ENCODE peak calls at places on chromosomes 2 and 18, in six cellular contexts. X, M, N, Y, F and O are unnamed samples.

GRCh38 chr2:236858661-236859060 is 227.0 kb upstream of the COPS8 start:
- DNase-seq in F (no peak), M (no peak), N (no peak), Y (no peak), X (no peak), O (no peak)

GRCh38 chr2:162524192-162524591 is 180.3 kb downstream of the GCA start:
- DNase-seq in X (no peak), F (no peak), M (no peak), Y (no peak), N (peak), O (no peak)

GRCh38 chr2:207112397-207112796 is 53.4 kb downstream of the KLF7 start:
- DNase-seq in N (no peak), Y (no peak), M (no peak), F (no peak), X (no peak), O (no peak)

GRCh38 chr18:13286456-13287125 is 68.0 kb downstream of the LDLRAD4 start:
- DNase-seq in N (no peak), M (no peak), F (no peak), X (no peak), Y (no peak), O (no peak)

GRCh38 chr2:75047907-75048625 is 89.6 kb downstream of the POLE4 start:
- DNase-seq in N (no peak), X (no peak), Y (no peak), M (no peak), F (no peak), O (no peak)

GRCh38 chr2:170221317-170222288 is 43.7 kb downstream of the MYO3B start:
- DNase-seq in X (no peak), F (no peak), M (no peak), Y (no peak), N (no peak), O (no peak)

GRCh38 chr2:143390185-143390584 is 261.0 kb downstream of the ARHGAP15 start:
- DNase-seq in F (no peak), M (no peak), N (no peak), X (no peak), Y (no peak), O (no peak)

GRCh38 chr2:15804691-15805090 is 135.7 kb upstream of the MYCN start:
- DNase-seq in X (no peak), F (no peak), M (no peak), Y (no peak), N (no peak), O (no peak)

GRCh38 chr2:187986392-187987105 is 305.1 kb upstream of the GULP1 start:
- DNase-seq in Y (no peak), X (no peak), M (no peak), F (no peak), N (no peak), O (no peak)

GRCh38 chr2:128988326-128988725 is 669.7 kb upstream of the HS6ST1 start:
- DNase-seq in N (no peak), X (no peak), Y (peak), F (no peak), M (no peak), O (no peak)

GRCh38 chr18:8701546-8702118 is 3.7 kb upstream of the MTCL1 start:
- DNase-seq in M (no peak), X (no peak), Y (no peak), N (no peak), F (no peak), O (no peak)

GRCh38 chr2:177265834-177266817 is 1.6 kb upstream of the NFE2L2 start:
- DNase-seq in X (no peak), N (no peak), F (no peak), Y (no peak), M (no peak), O (no peak)

GRCh38 chr2:160010361-160011145 is 51.9 kb downstream of the PLA2R1 start:
- DNase-seq in X (no peak), F (no peak), Y (no peak), N (no peak), M (no peak), O (no peak)

GRCh38 chr2:126657636-126658315 is 1.8 kb downstream of the GYPC start:
- DNase-seq in Y (peak), N (peak), X (peak), M (peak), F (peak), O (peak)

GRCh38 chr18:50401888-50402287 is 27.0 kb downstream of the SKA1 start:
- DNase-seq in M (peak), X (no peak), N (peak), Y (no peak), F (no peak), O (peak)

GRCh38 chr18:40159141-40160017 is 1795.7 kb upstream of the PIK3C3 start:
- DNase-seq in M (no peak), X (peak), N (no peak), F (no peak), Y (no peak), O (no peak)

GRCh38 chr2:106184394-106184793 is 9.7 kb downstream of the UXS1 start:
- DNase-seq in X (no peak), F (no peak), M (no peak), Y (no peak), N (no peak), O (no peak)

GRCh38 chr2:239523944-239524310 is 123.1 kb upstream of the HDAC4 start:
- DNase-seq in M (no peak), X (no peak), Y (no peak), F (no peak), N (no peak), O (no peak)

GRCh38 chr2:40034198-40034597 is 255.1 kb upstream of the THUMPD2 start:
- DNase-seq in M (no peak), X (no peak), Y (no peak), N (no peak), F (no peak), O (no peak)

GRCh38 chr2:127707890-127708648 is 6.8 kb downstream of the SFT2D3 start:
- DNase-seq in N (no peak), X (no peak), F (no peak), M (no peak), Y (no peak), O (no peak)

GRCh38 chr2:166032361-166032760 is 78.8 kb upstream of the TTC21B start:
- DNase-seq in Y (no peak), M (no peak), F (no peak), X (no peak), N (no peak), O (no peak)

GRCh38 chr2:8684421-8684884 is 2.6 kb downstream of the ID2 start:
- DNase-seq in N (no peak), X (peak), F (no peak), M (no peak), Y (no peak), O (peak)

GRCh38 chr2:233756429-233757081 is 3.5 kb upstream of the UGT1A1 start:
- DNase-seq in X (no peak), M (no peak), F (no peak), Y (no peak), N (no peak), O (no peak)

GRCh38 chr2:16272038-16272788 is 331.9 kb downstream of the MYCN start:
- DNase-seq in X (no peak), F (no peak), N (no peak), Y (no peak), M (no peak), O (no peak)

GRCh38 chr2:181430406-181431199 is 26.6 kb upstream of the ITGA4 start:
- DNase-seq in X (no peak), Y (no peak), M (no peak), N (no peak), F (no peak), O (no peak)

GRCh38 chr2:128617661-128618060 is 299.0 kb upstream of the HS6ST1 start:
- DNase-seq in X (no peak), Y (no peak), M (no peak), N (no peak), F (peak), O (no peak)

GRCh38 chr18:59233017-59233410 is 13.1 kb downstream of the GRP start:
- DNase-seq in X (no peak), F (no peak), Y (no peak), N (no peak), M (no peak), O (no peak)

GRCh38 chr2:120578576-120579352 is 156.9 kb upstream of the GLI2 start:
- DNase-seq in M (no peak), X (no peak), N (no peak), Y (no peak), F (no peak), O (no peak)

DNA sequence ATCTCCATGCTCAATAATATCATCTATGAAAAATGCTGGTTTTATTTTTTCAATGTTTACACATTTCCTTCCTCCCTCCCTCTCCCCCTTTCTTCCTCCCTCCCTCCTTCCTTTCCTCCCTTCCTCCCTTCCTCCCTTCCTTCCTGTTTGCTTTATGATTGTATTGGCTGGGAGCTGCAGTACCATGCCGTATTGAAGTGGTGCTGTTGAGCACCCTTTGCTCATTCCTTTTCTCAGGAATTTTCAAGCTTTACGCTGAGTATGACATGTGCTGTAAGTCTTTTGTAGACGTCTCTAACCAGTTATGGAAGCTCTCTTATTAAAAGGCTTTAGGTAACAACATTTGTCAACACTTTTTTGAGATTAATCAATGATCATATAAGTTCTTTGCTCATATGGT is 100.4 kb downstream of the SNTG2 start:
- DNase-seq in X (no peak), N (no peak), M (no peak), Y (no peak), F (no peak), O (no peak)
- TF ChIP-seq POLR2A in X (no peak), N (no peak), M (no peak), Y (no peak), F (no peak), O (no peak)

DNA sequence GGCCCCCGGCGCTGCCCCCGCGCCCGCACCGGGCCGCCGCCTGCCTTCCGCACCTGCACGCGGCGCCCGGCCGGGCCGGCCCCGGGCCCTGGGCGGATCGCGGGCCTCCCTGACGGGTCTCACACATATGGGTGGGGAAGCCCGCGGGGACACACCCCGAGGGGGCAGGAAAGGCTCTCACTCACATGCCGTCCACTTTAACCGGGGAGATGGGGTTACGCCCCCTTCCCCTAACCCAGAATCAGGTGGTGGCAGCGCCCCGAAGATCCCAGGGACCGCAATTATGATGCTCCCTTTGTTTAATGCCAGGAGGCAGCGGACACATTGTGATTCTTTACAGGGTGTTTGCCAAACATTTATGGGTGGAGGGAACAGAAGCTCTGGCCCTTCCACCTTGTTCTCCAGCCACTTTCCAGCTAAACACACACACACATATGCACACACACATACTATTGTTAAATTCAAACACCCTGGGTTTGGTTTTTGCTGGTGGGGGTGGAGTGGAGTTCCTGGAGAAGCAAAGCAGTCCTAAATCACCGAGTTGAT is 433 bp upstream of the ANKRD44 start:
- DNase-seq in M (no peak), N (no peak), X (no peak), Y (no peak), F (no peak), O (peak)
- TF ChIP-seq CTCF in M (no peak), N (no peak), X (no peak), Y (no peak), F (no peak), O (no peak)

DNA sequence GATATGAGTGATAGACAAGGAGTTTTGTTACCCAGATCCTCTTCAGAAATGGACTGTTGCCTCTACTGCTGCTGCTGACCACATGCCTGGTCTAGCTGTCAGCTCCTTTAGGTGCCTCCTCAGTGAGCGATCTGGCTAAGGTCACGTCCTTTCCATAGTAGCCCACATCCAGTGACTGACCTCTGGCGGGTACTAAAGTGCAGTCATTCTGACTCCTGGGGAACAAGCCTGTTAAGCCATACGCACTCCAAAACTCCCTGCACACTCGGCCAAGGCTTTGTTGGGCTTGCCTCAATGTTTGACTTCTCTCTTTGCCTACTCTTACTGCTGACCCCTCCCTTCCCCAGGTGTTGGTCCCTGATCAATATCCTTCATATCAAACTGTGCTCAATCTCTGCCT is 685.2 kb downstream of the IRS1 start:
- DNase-seq in Y (no peak), N (no peak), F (no peak), X (no peak), M (no peak), O (no peak)
- TF ChIP-seq POLR2A in Y (no peak), N (no peak), F (no peak), X (no peak), M (no peak), O (no peak)

DNA sequence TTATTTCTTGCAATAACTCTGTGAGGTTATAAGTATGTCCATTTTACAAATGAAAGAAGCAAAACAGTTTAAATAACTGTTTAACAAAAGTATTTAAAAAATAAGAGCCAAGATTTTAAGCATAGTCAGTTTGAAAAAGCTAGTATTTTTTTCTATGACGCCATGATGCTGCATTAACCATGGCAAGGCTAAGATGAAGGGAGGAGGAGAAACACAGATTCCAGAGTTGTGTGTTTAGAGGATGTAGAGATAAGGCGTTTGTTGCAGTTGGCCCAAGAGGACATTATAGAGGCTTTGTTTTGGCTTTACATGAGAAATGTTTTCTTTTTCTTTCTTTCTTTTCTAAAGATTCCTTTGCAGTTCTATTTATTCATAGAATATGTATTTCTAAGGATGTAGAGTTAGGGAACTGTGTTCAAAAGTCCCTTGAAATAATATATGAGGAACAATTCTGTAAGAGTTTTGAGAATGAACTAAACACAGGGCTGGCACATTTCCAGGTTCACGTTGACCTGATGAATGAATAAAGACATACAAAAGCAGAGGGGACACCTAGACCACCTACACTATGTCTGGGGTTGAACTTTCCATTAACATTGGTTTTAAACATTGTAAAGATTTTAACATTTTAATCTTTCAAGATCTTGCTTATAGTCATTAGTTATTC is 244.2 kb downstream of the KCNS3 start:
- DNase-seq in X (no peak), M (no peak), F (no peak), Y (no peak), N (no peak), O (no peak)
- TF ChIP-seq CTCF in X (no peak), M (no peak), F (no peak), Y (no peak), N (no peak), O (no peak)

DNA sequence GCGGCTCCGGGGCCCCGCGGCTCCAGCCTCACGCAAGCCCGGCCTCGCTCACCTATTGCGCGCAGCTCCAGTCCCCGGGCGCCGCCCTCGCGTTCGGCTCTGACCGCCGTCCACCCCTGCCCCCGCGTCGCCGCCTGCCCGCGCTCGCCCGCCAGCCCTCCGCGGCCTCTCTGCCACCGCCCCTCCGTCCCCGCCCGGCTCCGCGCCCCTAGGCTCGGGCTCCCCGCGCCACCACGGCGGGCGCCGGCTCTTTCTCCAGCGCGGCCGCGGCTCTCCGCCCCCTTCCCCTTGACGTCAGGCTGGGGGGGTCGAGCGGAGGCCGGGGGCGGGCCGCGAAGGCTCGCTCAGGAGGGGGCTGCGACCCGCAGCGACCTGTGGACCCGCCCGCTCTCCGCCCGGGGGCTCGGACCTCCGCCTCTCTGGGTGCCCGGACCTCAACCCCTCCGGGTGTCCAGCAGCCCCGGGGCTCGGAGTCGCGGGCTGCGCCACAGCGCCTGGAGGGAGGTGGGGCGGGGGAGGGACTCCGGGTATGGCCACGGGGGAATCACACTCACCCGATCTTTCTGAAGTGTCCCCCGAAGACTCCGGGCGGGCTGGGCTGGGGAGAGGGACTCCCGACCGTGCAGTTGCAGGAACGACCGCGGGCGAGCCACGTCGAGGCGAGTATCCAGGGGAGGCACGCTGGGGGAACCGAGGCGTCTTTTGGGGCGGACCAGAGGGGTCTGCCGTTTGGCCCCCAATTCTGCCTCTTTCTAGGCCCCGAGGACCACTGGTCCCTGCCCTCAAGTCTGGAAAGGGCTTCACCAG is at the start of gene SEMA4C:
- DNase-seq in M (peak), Y (no peak), N (peak), F (peak), X (no peak), O (no peak)
- TF ChIP-seq POLR2A in M (peak), Y (no peak), N (peak), F (peak), X (peak), O (no peak)

DNA sequence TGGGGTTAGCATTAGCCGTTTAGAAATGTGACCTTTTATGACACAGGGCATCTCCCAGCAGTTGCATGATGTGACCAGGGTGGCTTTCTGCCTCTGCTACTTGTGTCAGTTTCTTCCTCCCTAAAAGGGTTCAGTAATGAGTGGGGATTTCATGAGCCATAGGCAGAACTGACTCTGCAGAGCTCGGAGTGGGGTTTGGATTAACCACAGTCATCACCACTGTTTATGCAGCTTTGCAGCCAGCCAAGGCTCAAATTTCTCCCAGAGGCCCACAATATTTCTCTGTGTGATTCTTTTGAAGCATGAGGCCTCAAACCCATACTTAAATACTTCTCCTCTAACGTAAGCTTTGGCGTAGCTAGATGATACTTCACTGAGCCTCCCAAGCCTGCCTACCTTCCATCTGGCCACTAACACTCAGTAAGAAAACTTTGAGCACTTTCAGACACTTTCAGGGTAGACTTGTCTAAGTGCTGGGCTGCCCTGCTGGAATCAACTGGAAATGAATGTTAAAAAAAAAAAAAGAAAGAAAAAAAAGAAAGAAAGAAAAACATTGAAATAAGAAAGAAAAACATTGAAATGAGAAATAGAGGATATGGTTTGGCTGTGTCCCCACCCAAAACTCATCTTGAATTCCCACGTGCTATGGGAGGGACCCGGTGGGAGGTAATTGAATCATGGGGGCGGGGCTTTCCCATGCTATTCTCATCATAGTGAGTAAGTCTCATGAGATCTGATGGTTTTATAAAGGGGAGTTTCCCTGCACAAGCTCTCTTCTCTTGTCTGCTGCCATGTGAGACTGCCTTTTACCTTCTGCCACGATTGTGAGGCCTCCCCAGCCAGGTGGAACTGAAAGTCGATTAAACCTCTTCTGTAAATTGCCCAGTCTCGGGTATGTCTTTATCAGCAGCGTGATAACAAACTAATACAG is 11.5 kb upstream of the LAPTM4A start:
- DNase-seq in N (no peak), M (peak), F (no peak), Y (no peak), X (no peak), O (no peak)
- TF ChIP-seq CTCF in N (no peak), M (no peak), F (no peak), Y (no peak), X (no peak), O (no peak)

DNA sequence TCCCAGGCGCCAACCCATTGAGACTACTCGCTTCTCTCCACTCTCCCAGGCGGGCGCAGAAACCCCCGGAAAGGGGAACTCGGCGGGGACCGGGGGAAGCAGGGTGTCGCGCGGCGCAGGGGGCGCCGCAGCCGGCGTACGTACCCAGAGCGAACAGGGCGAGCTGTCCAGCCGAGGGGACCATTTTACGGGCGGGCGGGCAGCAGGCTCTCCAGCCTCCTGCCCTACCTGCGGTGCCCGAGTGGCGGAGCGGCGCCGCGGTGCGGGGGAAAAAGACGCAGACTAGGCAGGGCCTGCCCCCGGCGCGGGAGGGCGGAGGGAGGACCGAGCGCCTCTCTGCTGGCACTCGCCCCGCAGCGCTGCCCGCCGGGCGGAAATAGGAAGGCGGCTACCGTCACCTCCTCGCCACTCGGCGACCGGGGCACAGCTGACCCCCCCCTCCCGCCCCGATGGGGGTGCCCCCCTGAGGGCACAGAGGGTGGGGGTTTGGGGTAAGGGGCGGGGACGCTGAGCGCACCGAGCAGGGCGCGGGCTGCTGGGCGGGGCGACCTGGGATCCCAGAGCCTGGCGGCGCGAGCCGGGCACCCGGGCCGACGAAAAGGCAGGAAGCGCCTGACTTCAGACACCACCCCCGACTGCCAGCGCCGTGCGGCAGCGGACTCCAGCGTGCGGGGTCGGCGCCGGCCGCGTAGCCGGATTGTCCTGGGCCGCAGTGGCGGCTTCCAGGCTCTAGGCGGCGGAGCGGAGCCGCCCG is at the start of gene TGFA:
- DNase-seq in X (no peak), Y (peak), N (peak), M (peak), F (peak), O (peak)
- TF ChIP-seq POLR2A in X (no peak), Y (peak), N (peak), M (peak), F (no peak), O (no peak)